ENCODE peak calls at places on chromosomes 1 and 21, in eight cellular contexts. N, W, F, O, H, Q, A and V are unnamed samples.

GRCh38 chr1:54711536-54711935 is 4.1 kb upstream of the TTC4 start:
- DNase-seq in N (no peak), W (no peak), F (no peak), O (no peak), H (no peak), Q (no peak), A (no peak), V (no peak)

GRCh38 chr1:237012789-237013383 is 8.6 kb upstream of the MT1HL1 start:
- DNase-seq in N (no peak), W (no peak), F (peak), O (no peak), H (no peak), Q (no peak), A (no peak), V (no peak)

GRCh38 chr21:44547656-44548331 is 3.5 kb downstream of the KRTAP10-2 start:
- DNase-seq in N (no peak), W (no peak), F (no peak), O (no peak), H (no peak), Q (no peak), A (no peak), V (peak)

GRCh38 chr1:177975588-177976495 is 6.0 kb upstream of the SEC16B start:
- DNase-seq in N (no peak), W (no peak), F (peak), O (no peak), H (no peak), Q (peak), A (no peak), V (no peak)

GRCh38 chr1:155012052-155012546 is 9.5 kb downstream of the ZBTB7B start:
- DNase-seq in N (no peak), W (peak), F (no peak), O (peak), H (no peak), Q (peak), A (no peak), V (no peak)

GRCh38 chr1:85283475-85284199 is 7.2 kb upstream of the BCL10 start:
- DNase-seq in N (no peak), W (peak), F (no peak), O (no peak), H (no peak), Q (no peak), A (no peak), V (no peak)

GRCh38 chr1:117819301-117819700 is 110.1 kb downstream of the GDAP2 start:
- DNase-seq in N (no peak), W (no peak), F (no peak), O (no peak), H (no peak), Q (no peak), A (no peak), V (no peak)

GRCh38 chr1:179881642-179882252 is 338 bp upstream of the TOR1AIP1 start:
- DNase-seq in N (no peak), W (peak), F (no peak), O (no peak), H (no peak), Q (no peak), A (no peak), V (no peak)

GRCh38 chr1:10980094-10980577 is 32.3 kb upstream of the TARDBP start:
- DNase-seq in N (no peak), W (no peak), F (peak), O (peak), H (no peak), Q (peak), A (no peak), V (no peak)

GRCh38 chr21:31371715-31372114 is 27.7 kb upstream of the TIAM1 start:
- DNase-seq in N (no peak), W (no peak), F (no peak), O (no peak), H (no peak), Q (no peak), A (no peak), V (no peak)

GRCh38 chr21:15250384-15250783 is 185.6 kb upstream of the NRIP1 start:
- DNase-seq in N (no peak), W (no peak), F (peak), O (no peak), H (no peak), Q (no peak), A (no peak), V (no peak)

GRCh38 chr1:166200743-166201142 is 33.9 kb upstream of the FAM78B start:
- DNase-seq in N (no peak), W (no peak), F (no peak), O (no peak), H (no peak), Q (no peak), A (no peak), V (no peak)

GRCh38 chr21:41953831-41954653 is at the start of gene C2CD2:
- DNase-seq in N (no peak), W (peak), F (peak), O (no peak), H (no peak), Q (no peak), A (peak), V (no peak)